ENCODE peak calls at places on chromosomes 13 and 19, in seven cellular contexts. X is neural progenitor cell, M is KBM-7, R is EH, O is mesothelial cell of epicardium, A is AG20443, L is H1. I is an unnamed sample.

GRCh38 chr19:52369463-52370340 is at the start of gene ZNF880:
- DNase-seq in X (peak), M (no peak), R (peak), O (no peak), A (peak), L (peak), I (no peak)

GRCh38 chr13:50393641-50394040 is 378.4 kb downstream of the KCNRG start:
- DNase-seq in X (peak), M (no peak), R (no peak), O (no peak), A (no peak), L (no peak), I (no peak)

GRCh38 chr19:32748497-32748896 is 28.9 kb downstream of the TDRD12 start:
- DNase-seq in X (peak), M (peak), R (no peak), O (no peak), A (no peak), L (no peak), I (peak)

GRCh38 chr19:55451522-55452380 is 8.7 kb upstream of the SHISA7 start:
- DNase-seq in X (peak), M (no peak), R (no peak), O (no peak), A (no peak), L (no peak), I (peak)

GRCh38 chr19:7199613-7200533 is 94.3 kb downstream of the INSR start:
- DNase-seq in X (no peak), M (peak), R (no peak), O (no peak), A (no peak), L (no peak), I (no peak)

GRCh38 chr19:13999085-13999484 is 7.0 kb downstream of the RFX1 start:
- DNase-seq in X (no peak), M (no peak), R (no peak), O (no peak), A (no peak), L (no peak), I (no peak)

GRCh38 chr13:36675213-36675536 is 1.4 kb downstream of the SERTM1 start:
- DNase-seq in X (peak), M (no peak), R (no peak), O (no peak), A (no peak), L (no peak), I (no peak)

GRCh38 chr13:80430561-80430960 is 89.6 kb upstream of the SPRY2 start:
- DNase-seq in X (no peak), M (no peak), R (peak), O (no peak), A (no peak), L (no peak), I (no peak)

GRCh38 chr19:7852851-7853759 is 21.1 kb downstream of the PRR36 start:
- DNase-seq in X (peak), M (peak), R (peak), O (peak), A (peak), L (no peak), I (peak)

GRCh38 chr19:52351512-52351911 is 15.5 kb downstream of the ZNF610 start:
- DNase-seq in X (peak), M (no peak), R (no peak), O (no peak), A (no peak), L (no peak), I (peak)

GRCh38 chr13:105774739-105775460 is 760.6 kb downstream of the EFNB2 start:
- DNase-seq in X (peak), M (no peak), R (no peak), O (no peak), A (no peak), L (no peak), I (no peak)

GRCh38 chr13:39881887-39882286 is 226.4 kb downstream of the COG6 start:
- DNase-seq in X (no peak), M (no peak), R (peak), O (no peak), A (no peak), L (no peak), I (no peak)

GRCh38 chr19:17997969-17998826 is 9.8 kb upstream of the ARRDC2 start:
- DNase-seq in X (peak), M (no peak), R (no peak), O (no peak), A (peak), L (no peak), I (no peak)

GRCh38 chr13:41645313-41645712 is 188.0 kb downstream of the RGCC start:
- DNase-seq in X (no peak), M (no peak), R (peak), O (no peak), A (peak), L (no peak), I (no peak)

GRCh38 chr19:46081928-46082727 is 41.3 kb upstream of the IGFL4 start:
- DNase-seq in X (peak), M (peak), R (peak), O (no peak), A (peak), L (no peak), I (peak)

GRCh38 chr13:110183925-110184324 is 123.0 kb downstream of the COL4A1 start:
- DNase-seq in X (no peak), M (no peak), R (peak), O (no peak), A (no peak), L (no peak), I (no peak)

GRCh38 chr13:30734434-30734833 is 909 bp upstream of the ALOX5AP start:
- DNase-seq in X (no peak), M (no peak), R (peak), O (no peak), A (no peak), L (peak), I (no peak)

GRCh38 chr13:100855151-100855550 is 180.6 kb upstream of the TMTC4 start:
- DNase-seq in X (no peak), M (no peak), R (no peak), O (no peak), A (no peak), L (no peak), I (no peak)

GRCh38 chr13:85665286-85665685 is 133.9 kb downstream of the SLITRK6 start:
- DNase-seq in X (no peak), M (no peak), R (peak), O (no peak), A (no peak), L (no peak), I (no peak)

GRCh38 chr19:35090160-35090794 is 25.3 kb upstream of the FXYD3 start:
- DNase-seq in X (peak), M (peak), R (peak), O (no peak), A (peak), L (no peak), I (peak)

GRCh38 chr13:99663185-99663825 is 162.0 kb downstream of the TM9SF2 start:
- DNase-seq in X (peak), M (no peak), R (no peak), O (no peak), A (no peak), L (no peak), I (no peak)

GRCh38 chr19:15829786-15830185 is 14.3 kb upstream of the OR10H1 start:
- DNase-seq in X (no peak), M (no peak), R (no peak), O (no peak), A (no peak), L (no peak), I (no peak)